ENCODE peak calls at places on chromosome 10, in five cellular contexts. S, H, N, O and E are unnamed samples.
A peak's percentile ranks its signal among the peaks of the same experiment; 100 is the strongest.

GRCh38 chr10:74384615-74385213 is 233.7 kb downstream of the ADK start:
- DNase-seq in N (no peak), O (no peak), S (no peak), H (no peak), E (no peak)

GRCh38 chr10:78336402-78336791 is 302.7 kb downstream of the RPS24 start:
- DNase-seq in S (no peak), O (peak; percentile 14), N (no peak), H (no peak), E (no peak)

GRCh38 chr10:100985336-100985735 is 2.0 kb downstream of the MRPL43 start:
- DNase-seq in N (no peak), O (no peak), H (no peak), S (no peak), E (no peak)

GRCh38 chr10:61211468-61211867 is 241.7 kb downstream of the TMEM26 start:
- DNase-seq in O (no peak), S (no peak), N (no peak), H (no peak), E (no peak)

GRCh38 chr10:33116293-33116697 is 158.3 kb upstream of the ITGB1 start:
- DNase-seq in S (no peak), H (peak; percentile 40), O (no peak), N (no peak), E (no peak)

GRCh38 chr10:73209705-73210104 is 37.4 kb downstream of the DNAJC9 start:
- DNase-seq in H (no peak), N (no peak), S (no peak), O (no peak), E (peak; percentile 47)

GRCh38 chr10:47176903-47177860 is 122.8 kb upstream of the GDF10 start:
- DNase-seq in S (no peak), O (no peak), N (peak; percentile 19), H (no peak), E (no peak)

GRCh38 chr10:83769421-83769820 is 369.9 kb upstream of the GHITM start:
- DNase-seq in N (no peak), H (no peak), S (no peak), O (no peak), E (no peak)

GRCh38 chr10:61289813-61290212 is 163.4 kb downstream of the TMEM26 start:
- DNase-seq in N (no peak), S (no peak), H (no peak), O (no peak), E (no peak)

GRCh38 chr10:94193466-94193924 is 169.2 kb downstream of the NOC3L start:
- DNase-seq in N (no peak), S (no peak), H (no peak), O (no peak), E (peak; percentile 6)

GRCh38 chr10:133156674-133157579 is 3.1 kb upstream of the KNDC1 start:
- DNase-seq in O (no peak), N (no peak), H (no peak), S (no peak), E (no peak)

GRCh38 chr10:95697429-95697828 is 3.7 kb upstream of the TCTN3 start:
- DNase-seq in O (no peak), S (no peak), H (no peak), N (no peak), E (no peak)

GRCh38 chr10:48287417-48288391 is 13.2 kb upstream of the FRMPD2 start:
- DNase-seq in N (peak; percentile 69), S (no peak), O (no peak), H (no peak), E (no peak)

GRCh38 chr10:47094126-47094525 is 182.9 kb downstream of the PTPN20 start:
- DNase-seq in H (no peak), S (no peak), O (no peak), N (no peak), E (no peak)

GRCh38 chr10:11336703-11337102 is 274.7 kb downstream of the USP6NL start:
- DNase-seq in O (no peak), N (no peak), S (no peak), H (peak; percentile 54), E (no peak)

GRCh38 chr10:51073461-51074237 is 638 bp upstream of the PRKG1 start:
- DNase-seq in O (no peak), N (no peak), H (peak; percentile 12), S (peak; percentile 17), E (no peak)

GRCh38 chr10:125770844-125771243 is 4.8 kb downstream of the MMP21 start:
- DNase-seq in N (no peak), H (no peak), O (no peak), S (no peak), E (no peak)

GRCh38 chr10:119235381-119235780 is 28.0 kb downstream of the GRK5 start:
- DNase-seq in S (peak; percentile 41), N (no peak), H (no peak), O (no peak), E (no peak)

GRCh38 chr10:114372179-114372578 is 32.1 kb downstream of the AFAP1L2 start:
- DNase-seq in S (no peak), O (no peak), N (no peak), H (no peak), E (no peak)
- H3K4me1 ChIP-seq in S (no peaks in the 10 kb centered on the region), O (no peaks in the 10 kb centered on the region), N (peaks cover 21% of the 10 kb centered on the region), H (peaks cover 9% of the 10 kb centered on the region), E (peaks cover 27% of the 10 kb centered on the region)

GRCh38 chr10:71472466-71472865 is 75.7 kb downstream of the CDH23 start:
- DNase-seq in N (no peak), H (no peak), O (no peak), S (no peak), E (no peak)

GRCh38 chr10:71475243-71475871 is 78.6 kb downstream of the CDH23 start:
- DNase-seq in H (no peak), S (no peak), O (no peak), N (no peak), E (no peak)

GRCh38 chr10:71472912-71473311 is 76.2 kb downstream of the CDH23 start:
- DNase-seq in O (no peak), N (no peak), H (no peak), S (no peak), E (no peak)

GRCh38 chr10:71474702-71475242 is 78.1 kb downstream of the CDH23 start:
- DNase-seq in N (no peak), H (no peak), O (no peak), S (no peak), E (no peak)

GRCh38 chr10:71473671-71474599 is 77.2 kb downstream of the CDH23 start:
- DNase-seq in N (no peak), H (no peak), O (no peak), S (no peak), E (no peak)
- H3K4me1 ChIP-seq in N (peaks cover 28% of the 10 kb centered on the region), H (peaks cover 10% of the 10 kb centered on the region), O (no peaks in the 10 kb centered on the region), S (peaks cover 7% of the 10 kb centered on the region), E (no peaks in the 10 kb centered on the region)

DNA sequence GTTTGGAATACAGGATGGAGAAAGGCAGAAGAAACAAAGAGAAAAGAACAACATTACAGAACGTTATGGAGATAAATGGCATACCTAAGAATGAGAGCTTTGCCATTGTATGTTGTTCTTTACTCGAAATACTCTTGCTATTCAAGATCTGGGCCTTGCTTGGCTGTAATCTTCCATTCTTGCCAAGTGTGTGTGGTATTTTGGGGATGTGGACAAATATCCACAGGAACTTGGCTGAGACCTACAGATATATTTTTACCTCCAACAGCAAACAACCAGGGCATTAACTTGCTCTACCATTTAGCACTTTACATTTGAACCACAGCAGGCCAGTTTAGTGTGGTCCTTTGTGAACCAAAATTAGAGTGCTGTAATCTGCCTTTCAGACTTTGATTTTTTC is 76.3 kb downstream of the DKK1 start:
- DNase-seq in N (no peak), H (no peak), S (no peak), O (no peak), E (no peak)
- H3K4me1 ChIP-seq in N (no peaks in the 10 kb centered on the region), H (peaks cover 2% of the 10 kb centered on the region), S (no peaks in the 10 kb centered on the region), O (no peaks in the 10 kb centered on the region), E (peaks cover 15% of the 10 kb centered on the region)

GRCh38 chr10:30435068-30435422 is 1.1 kb downstream of the MAP3K8 start:
- DNase-seq in N (peak; percentile 68), H (no peak), S (peak; percentile 37), O (no peak), E (no peak)
- H3K4me1 ChIP-seq in N (peaks cover 53% of the 10 kb centered on the region), H (peaks cover 19% of the 10 kb centered on the region), S (peaks cover 50% of the 10 kb centered on the region), O (peaks cover 22% of the 10 kb centered on the region), E (peaks cover 33% of the 10 kb centered on the region)

GRCh38 chr10:58643029-58643428 is 130.4 kb downstream of the BICC1 start:
- DNase-seq in N (no peak), H (no peak), S (no peak), O (no peak), E (no peak)

GRCh38 chr10:58644311-58644710 is 131.6 kb downstream of the BICC1 start:
- DNase-seq in H (no peak), O (no peak), N (no peak), S (no peak), E (no peak)

GRCh38 chr10:58641095-58641531 is 128.4 kb downstream of the BICC1 start:
- DNase-seq in H (no peak), O (no peak), S (no peak), N (no peak), E (peak; percentile 79)

GRCh38 chr10:58642283-58642682 is 129.6 kb downstream of the BICC1 start:
- DNase-seq in S (no peak), O (no peak), N (no peak), H (no peak), E (no peak)

GRCh38 chr10:58641708-58642107 is 129.0 kb downstream of the BICC1 start:
- DNase-seq in S (no peak), O (no peak), H (no peak), N (no peak), E (peak; percentile 77)
- H3K4me1 ChIP-seq in S (peaks cover 12% of the 10 kb centered on the region), O (no peaks in the 10 kb centered on the region), H (peaks cover 4% of the 10 kb centered on the region), N (peaks cover 8% of the 10 kb centered on the region), E (no peaks in the 10 kb centered on the region)